ENCODE peak calls at places on chromosomes 1 and 21, in six cellular contexts. D, F, S, Y, Z and B are unnamed samples.

GRCh38 chr1:56448937-56449336 is 130.4 kb downstream of the PLPP3 start:
- DNase-seq in D (no peak), F (no peak), S (no peak), Y (no peak), Z (no peak), B (peak; percentile 41)

GRCh38 chr1:206705187-206705586 is 20.5 kb downstream of the MAPKAPK2 start:
- DNase-seq in D (no peak), F (no peak), S (peak; percentile 60), Y (no peak), Z (peak; percentile 42), B (peak; percentile 61)

GRCh38 chr1:52550447-52550846 is 2.4 kb downstream of the TUT4 start:
- DNase-seq in D (peak; percentile 39), F (no peak), S (no peak), Y (no peak), Z (no peak), B (no peak)

GRCh38 chr1:150138044-150138443 is 11.7 kb upstream of the PLEKHO1 start:
- DNase-seq in D (no peak), F (no peak), S (no peak), Y (no peak), Z (peak; percentile 72), B (no peak)

GRCh38 chr1:84300991-84301758 is at the start of gene SAMD13:
- DNase-seq in D (peak; percentile 75), F (peak; percentile 44), S (peak; percentile 29), Y (peak; percentile 85), Z (peak; percentile 66), B (peak; percentile 63)

GRCh38 chr1:24474193-24474592 is 28.4 kb upstream of the RCAN3 start:
- DNase-seq in D (no peak), F (no peak), S (no peak), Y (no peak), Z (no peak), B (no peak)

GRCh38 chr1:90557706-90558105 is 159.4 kb downstream of the BARHL2 start:
- DNase-seq in D (peak; percentile 14), F (no peak), S (no peak), Y (no peak), Z (no peak), B (no peak)

GRCh38 chr1:202046748-202047708 is 36.6 kb downstream of the ELF3 start:
- DNase-seq in D (no peak), F (no peak), S (no peak), Y (peak; percentile 80), Z (no peak), B (peak; percentile 86)

GRCh38 chr1:165075725-165076370 is 280.7 kb downstream of the LMX1A start:
- DNase-seq in D (peak; percentile 25), F (no peak), S (no peak), Y (no peak), Z (peak; percentile 16), B (peak; percentile 33)

GRCh38 chr1:47175227-47175934 is 14.5 kb downstream of the PDZK1IP1 start:
- DNase-seq in D (peak; percentile 82), F (no peak), S (peak; percentile 21), Y (peak; percentile 84), Z (peak; percentile 79), B (peak; percentile 59)

GRCh38 chr1:101122452-101123166 is 97.0 kb upstream of the DPH5 start:
- DNase-seq in D (no peak), F (no peak), S (no peak), Y (no peak), Z (no peak), B (no peak)

GRCh38 chr1:212916395-212917133 is 33.8 kb upstream of the VASH2 start:
- DNase-seq in D (peak; percentile 39), F (peak; percentile 61), S (no peak), Y (no peak), Z (no peak), B (peak; percentile 16)

GRCh38 chr1:115925511-115925910 is 50.8 kb upstream of the SLC22A15 start:
- DNase-seq in D (no peak), F (no peak), S (no peak), Y (no peak), Z (no peak), B (no peak)

GRCh38 chr1:41454406-41454805 is 30.1 kb downstream of the EDN2 start:
- DNase-seq in D (no peak), F (no peak), S (no peak), Y (no peak), Z (no peak), B (no peak)

GRCh38 chr1:172254521-172255222 is 165.8 kb upstream of the C1orf105 start:
- DNase-seq in D (no peak), F (no peak), S (peak; percentile 46), Y (peak; percentile 66), Z (peak; percentile 66), B (peak; percentile 94)

GRCh38 chr1:83834621-83835264 is 164.2 kb downstream of the TTLL7 start:
- DNase-seq in D (no peak), F (no peak), S (no peak), Y (no peak), Z (no peak), B (no peak)

GRCh38 chr1:55727010-55727409 is 511.8 kb upstream of the USP24 start:
- DNase-seq in D (no peak), F (no peak), S (no peak), Y (no peak), Z (peak; percentile 50), B (peak; percentile 48)

GRCh38 chr1:108704501-108704900 is 8.2 kb upstream of the FNDC7 start:
- DNase-seq in D (no peak), F (no peak), S (peak; percentile 45), Y (no peak), Z (peak; percentile 83), B (peak; percentile 78)

GRCh38 chr1:203632941-203633340 is 6.3 kb downstream of the ATP2B4 start:
- DNase-seq in D (no peak), F (no peak), S (no peak), Y (no peak), Z (no peak), B (peak; percentile 85)

GRCh38 chr1:203631349-203631748 is 4.7 kb downstream of the ATP2B4 start:
- DNase-seq in D (no peak), F (no peak), S (no peak), Y (no peak), Z (no peak), B (no peak)

GRCh38 chr1:203630697-203631096 is 4.1 kb downstream of the ATP2B4 start:
- DNase-seq in D (no peak), F (no peak), S (no peak), Y (no peak), Z (no peak), B (peak; percentile 46)

GRCh38 chr1:203629509-203630082 is 3.0 kb downstream of the ATP2B4 start:
- DNase-seq in D (peak; percentile 70), F (peak; percentile 73), S (no peak), Y (no peak), Z (no peak), B (no peak)

GRCh38 chr1:203631946-203632345 is 5.3 kb downstream of the ATP2B4 start:
- DNase-seq in D (no peak), F (no peak), S (no peak), Y (no peak), Z (no peak), B (no peak)
- TF ChIP-seq CTCF in D (no peak), F (no peak), S (no peak), Y (no peak), Z (no peak), B (no peak)

GRCh38 chr1:204818998-204819397 is 51.7 kb upstream of the NFASC start:
- DNase-seq in D (no peak), F (no peak), S (no peak), Y (no peak), Z (no peak), B (no peak)
- H3K27me3 ChIP-seq in D (peaks cover 11% of the 10 kb centered on the region), F (no peaks in the 10 kb centered on the region), S (peaks cover 10% of the 10 kb centered on the region), Y (peaks cover 20% of the 10 kb centered on the region), Z (peaks cover 4% of the 10 kb centered on the region), B (peaks cover 7% of the 10 kb centered on the region)

DNA sequence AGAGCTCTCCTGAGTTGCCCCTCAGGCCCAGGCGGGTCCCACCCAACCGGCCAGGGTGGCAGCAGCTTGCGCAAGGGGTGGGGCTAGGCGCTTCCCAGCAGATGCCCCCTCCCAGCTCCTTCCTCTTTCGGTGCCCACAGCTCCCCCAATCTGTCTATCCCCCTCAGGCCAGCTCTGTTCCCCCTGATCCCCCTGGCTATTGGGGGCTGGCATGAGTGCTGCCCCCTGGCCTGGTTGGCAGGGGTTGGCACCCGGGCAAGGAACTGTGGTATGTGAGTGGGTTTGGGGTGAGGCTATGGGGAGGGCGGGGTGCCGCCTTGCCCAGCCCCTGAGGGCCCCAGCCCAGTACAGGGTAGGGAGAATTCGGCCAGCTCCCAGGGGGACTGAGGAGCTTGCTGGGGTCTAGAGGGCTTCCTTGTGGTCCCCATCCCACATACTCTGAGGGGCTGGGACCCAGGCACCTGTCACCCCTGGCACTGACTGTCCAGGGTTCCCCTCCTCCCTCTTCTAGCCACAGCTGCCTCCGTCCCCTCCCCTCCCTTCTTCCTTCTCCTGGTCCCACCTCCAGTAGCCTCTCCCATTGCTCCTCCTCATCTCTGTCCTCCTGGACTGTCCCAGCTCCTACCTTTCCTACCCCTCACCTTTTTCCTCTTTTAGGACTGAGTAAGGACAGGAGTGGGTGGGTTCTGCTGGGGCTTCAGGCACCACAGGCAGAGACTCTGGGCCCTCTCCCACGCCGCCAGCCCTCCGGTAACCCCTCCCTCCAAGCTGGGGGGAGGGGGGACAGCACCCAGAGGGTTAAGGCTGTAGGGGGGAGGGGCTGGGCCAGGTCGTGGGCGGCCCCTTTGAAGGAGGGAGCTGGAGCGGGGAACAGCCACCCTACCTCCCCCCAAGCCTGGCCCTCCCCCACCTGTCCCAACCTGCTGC is 5.7 kb downstream of the ZBTB7B start:
- DNase-seq in D (peak; percentile 84), F (peak; percentile 57), S (no peak), Y (no peak), Z (no peak), B (no peak)
- H3K4me3 ChIP-seq in D (no peak overlapping the region), F (peak overlapping the region; percentile 96), S (no peak overlapping the region), Y (no peak overlapping the region), Z (no peak overlapping the region), B (peak overlapping the region; percentile 35)

DNA sequence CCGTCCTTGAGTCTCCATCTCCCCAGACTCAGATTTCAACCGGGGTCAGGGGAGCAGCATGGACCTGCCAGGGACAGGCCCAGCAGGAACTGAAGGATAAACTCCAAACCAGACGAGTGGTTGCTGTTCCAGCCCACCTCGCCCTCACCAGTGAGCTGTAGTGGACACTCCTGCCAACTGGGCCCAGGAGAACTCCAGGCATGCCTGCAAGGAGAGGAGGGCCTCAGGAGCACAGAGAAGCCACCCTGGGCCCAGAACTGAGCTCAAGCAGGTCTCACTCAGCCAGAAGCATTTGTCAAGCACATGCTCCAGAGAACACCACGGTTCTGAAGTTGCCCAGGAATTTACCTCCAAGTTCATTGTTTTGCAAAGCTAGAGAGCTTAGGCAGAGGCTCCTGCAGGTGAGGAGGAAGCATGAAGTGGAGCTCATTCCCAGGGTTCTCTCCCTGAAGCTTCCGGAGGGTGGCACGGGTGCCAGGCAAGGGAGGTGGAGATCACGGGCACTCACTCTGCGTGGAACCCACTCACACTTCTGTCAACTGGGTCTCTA is 61.0 kb downstream of the MATN1 start:
- DNase-seq in D (no peak), F (no peak), S (no peak), Y (no peak), Z (no peak), B (no peak)
- TF ChIP-seq CTCF in D (no peak), F (no peak), S (no peak), Y (no peak), Z (no peak), B (no peak)

DNA sequence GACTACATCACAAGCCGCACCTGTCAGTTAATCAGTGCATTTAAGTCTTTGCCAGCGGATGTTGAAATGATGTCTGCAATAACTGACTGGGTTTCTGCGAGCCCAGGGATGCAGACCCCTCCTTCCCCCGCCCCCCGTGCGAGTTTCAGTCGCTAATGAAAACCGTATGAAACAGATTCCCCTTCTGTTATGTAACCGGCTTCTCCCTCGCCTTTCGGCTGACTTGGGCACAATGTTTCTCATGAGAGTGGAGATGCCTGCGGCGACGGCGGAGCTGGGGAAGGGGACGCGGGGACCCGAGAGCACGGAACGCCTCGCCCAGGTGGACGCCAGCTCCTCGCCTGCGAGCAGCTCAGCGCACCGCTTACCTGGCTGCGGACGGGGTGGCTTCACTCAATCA is 741 bp downstream of the KCNJ6 start:
- DNase-seq in D (no peak), F (no peak), S (no peak), Y (no peak), Z (no peak), B (no peak)
- H3K27me3 ChIP-seq in D (peaks cover 13% of the 10 kb centered on the region), F (peaks cover 43% of the 10 kb centered on the region), S (peaks cover 45% of the 10 kb centered on the region), Y (peaks cover 10% of the 10 kb centered on the region), Z (peaks cover 30% of the 10 kb centered on the region), B (peaks cover 18% of the 10 kb centered on the region)